ENCODE peak calls at places on chromosomes 5 and 9, in nine cellular contexts. One of them, this sample, is unnamed. For H3K36me3, the result is how much of the 10 kb centered on the place peaks cover.

GRCh38 chr9:122835313-122835731 is 6.9 kb upstream of the PDCL start:
- DNase-seq in IMR-90: no peak
- DNase-seq in HCT116: no peak
- DNase-seq in endothelial cell of umbilical vein: peak
- DNase-seq in prostate gland: no peak
- DNase-seq in hepatocyte: no peak
- DNase-seq in Peyer's patch: no peak
- DNase-seq in CD8-positive, alpha-beta memory T cell: no peak
- DNase-seq in SJSA1: no peak
- DNase-seq in this sample: peak

GRCh38 chr5:32051796-32052195 is 122.3 kb downstream of the GOLPH3 start:
- DNase-seq in prostate gland: no peak
- DNase-seq in hepatocyte: no peak
- DNase-seq in SJSA1: no peak
- DNase-seq in CD8-positive, alpha-beta memory T cell: no peak
- DNase-seq in Peyer's patch: no peak
- DNase-seq in IMR-90: no peak
- DNase-seq in HCT116: no peak
- DNase-seq in endothelial cell of umbilical vein: no peak
- DNase-seq in this sample: no peak

GRCh38 chr9:16924311-16924915 is 53.9 kb upstream of the BNC2 start:
- DNase-seq in hepatocyte: no peak
- DNase-seq in CD8-positive, alpha-beta memory T cell: no peak
- DNase-seq in endothelial cell of umbilical vein: no peak
- DNase-seq in prostate gland: no peak
- DNase-seq in SJSA1: no peak
- DNase-seq in Peyer's patch: no peak
- DNase-seq in HCT116: no peak
- DNase-seq in IMR-90: no peak
- DNase-seq in this sample: no peak

GRCh38 chr5:68661237-68661636 is 432.6 kb upstream of the SLC30A5 start:
- DNase-seq in IMR-90: peak
- DNase-seq in CD8-positive, alpha-beta memory T cell: no peak
- DNase-seq in hepatocyte: peak
- DNase-seq in prostate gland: no peak
- DNase-seq in SJSA1: no peak
- DNase-seq in endothelial cell of umbilical vein: no peak
- DNase-seq in HCT116: no peak
- DNase-seq in Peyer's patch: no peak
- DNase-seq in this sample: no peak

GRCh38 chr5:112848116-112848811 is 12.8 kb upstream of the SRP19 start:
- DNase-seq in Peyer's patch: no peak
- DNase-seq in endothelial cell of umbilical vein: peak
- DNase-seq in HCT116: peak
- DNase-seq in IMR-90: peak
- DNase-seq in hepatocyte: peak
- DNase-seq in CD8-positive, alpha-beta memory T cell: no peak
- DNase-seq in SJSA1: peak
- DNase-seq in prostate gland: no peak
- DNase-seq in this sample: peak

GRCh38 chr5:121199238-121199999 is 652.3 kb upstream of the FTMT start:
- DNase-seq in HCT116: no peak
- DNase-seq in CD8-positive, alpha-beta memory T cell: no peak
- DNase-seq in endothelial cell of umbilical vein: no peak
- DNase-seq in Peyer's patch: no peak
- DNase-seq in hepatocyte: peak
- DNase-seq in prostate gland: no peak
- DNase-seq in IMR-90: peak
- DNase-seq in SJSA1: no peak
- DNase-seq in this sample: peak

GRCh38 chr5:136763548-136763947 is 398.2 kb upstream of the TRPC7 start:
- DNase-seq in Peyer's patch: no peak
- DNase-seq in prostate gland: no peak
- DNase-seq in endothelial cell of umbilical vein: no peak
- DNase-seq in IMR-90: no peak
- DNase-seq in hepatocyte: no peak
- DNase-seq in SJSA1: no peak
- DNase-seq in HCT116: no peak
- DNase-seq in CD8-positive, alpha-beta memory T cell: no peak
- DNase-seq in this sample: no peak

GRCh38 chr9:106878943-106879916 is 16.3 kb downstream of the ZNF462 start:
- DNase-seq in HCT116: no peak
- DNase-seq in hepatocyte: peak
- DNase-seq in Peyer's patch: no peak
- DNase-seq in endothelial cell of umbilical vein: peak
- DNase-seq in prostate gland: peak
- DNase-seq in SJSA1: peak
- DNase-seq in CD8-positive, alpha-beta memory T cell: no peak
- DNase-seq in IMR-90: peak
- DNase-seq in this sample: no peak

GRCh38 chr5:147081256-147081872 is 153.5 kb upstream of the STK32A start:
- DNase-seq in CD8-positive, alpha-beta memory T cell: no peak
- DNase-seq in hepatocyte: no peak
- DNase-seq in HCT116: no peak
- DNase-seq in prostate gland: no peak
- DNase-seq in Peyer's patch: no peak
- DNase-seq in endothelial cell of umbilical vein: no peak
- DNase-seq in SJSA1: no peak
- DNase-seq in IMR-90: no peak
- DNase-seq in this sample: no peak

GRCh38 chr5:7018144-7018543 is 304.9 kb downstream of the TENT4A start:
- DNase-seq in IMR-90: no peak
- DNase-seq in HCT116: no peak
- DNase-seq in CD8-positive, alpha-beta memory T cell: no peak
- DNase-seq in endothelial cell of umbilical vein: no peak
- DNase-seq in hepatocyte: no peak
- DNase-seq in SJSA1: no peak
- DNase-seq in prostate gland: no peak
- DNase-seq in Peyer's patch: no peak
- DNase-seq in this sample: no peak

GRCh38 chr9:127467621-127468020 is 16.3 kb downstream of the LRSAM1 start:
- DNase-seq in HCT116: no peak
- DNase-seq in CD8-positive, alpha-beta memory T cell: no peak
- DNase-seq in SJSA1: no peak
- DNase-seq in IMR-90: no peak
- DNase-seq in hepatocyte: no peak
- DNase-seq in Peyer's patch: no peak
- DNase-seq in endothelial cell of umbilical vein: no peak
- DNase-seq in prostate gland: no peak
- DNase-seq in this sample: no peak

GRCh38 chr9:91814681-91815212 is 135.3 kb downstream of the ROR2 start:
- DNase-seq in Peyer's patch: no peak
- DNase-seq in SJSA1: no peak
- DNase-seq in CD8-positive, alpha-beta memory T cell: no peak
- DNase-seq in hepatocyte: no peak
- DNase-seq in HCT116: no peak
- DNase-seq in IMR-90: no peak
- DNase-seq in endothelial cell of umbilical vein: no peak
- DNase-seq in prostate gland: no peak
- DNase-seq in this sample: no peak

GRCh38 chr9:127583605-127584053 is 28.4 kb upstream of the STXBP1 start:
- DNase-seq in CD8-positive, alpha-beta memory T cell: no peak
- DNase-seq in HCT116: no peak
- DNase-seq in endothelial cell of umbilical vein: peak
- DNase-seq in IMR-90: peak
- DNase-seq in hepatocyte: no peak
- DNase-seq in prostate gland: no peak
- DNase-seq in SJSA1: peak
- DNase-seq in Peyer's patch: no peak
- DNase-seq in this sample: peak

GRCh38 chr5:160462167-160462566 is 40.5 kb downstream of the PTTG1 start:
- DNase-seq in IMR-90: no peak
- DNase-seq in CD8-positive, alpha-beta memory T cell: no peak
- DNase-seq in endothelial cell of umbilical vein: no peak
- DNase-seq in HCT116: no peak
- DNase-seq in SJSA1: no peak
- DNase-seq in Peyer's patch: no peak
- DNase-seq in prostate gland: no peak
- DNase-seq in hepatocyte: no peak
- DNase-seq in this sample: no peak

GRCh38 chr5:78647838-78648358 is 674 bp downstream of the LHFPL2 start:
- DNase-seq in IMR-90: peak
- DNase-seq in SJSA1: peak
- DNase-seq in CD8-positive, alpha-beta memory T cell: no peak
- DNase-seq in Peyer's patch: peak
- DNase-seq in HCT116: no peak
- DNase-seq in prostate gland: peak
- DNase-seq in endothelial cell of umbilical vein: peak
- DNase-seq in hepatocyte: peak
- DNase-seq in this sample: peak

GRCh38 chr5:39363217-39363616 is 1.1 kb downstream of the C9 start:
- DNase-seq in HCT116: no peak
- DNase-seq in hepatocyte: no peak
- DNase-seq in endothelial cell of umbilical vein: no peak
- DNase-seq in Peyer's patch: no peak
- DNase-seq in SJSA1: no peak
- DNase-seq in prostate gland: no peak
- DNase-seq in IMR-90: no peak
- DNase-seq in CD8-positive, alpha-beta memory T cell: no peak
- DNase-seq in this sample: no peak

GRCh38 chr5:39362646-39363045 is 1.6 kb downstream of the C9 start:
- DNase-seq in prostate gland: no peak
- DNase-seq in SJSA1: no peak
- DNase-seq in Peyer's patch: no peak
- DNase-seq in HCT116: no peak
- DNase-seq in hepatocyte: no peak
- DNase-seq in IMR-90: no peak
- DNase-seq in endothelial cell of umbilical vein: no peak
- DNase-seq in CD8-positive, alpha-beta memory T cell: no peak
- DNase-seq in this sample: peak

GRCh38 chr5:39361306-39361705 is 3.0 kb downstream of the C9 start:
- DNase-seq in hepatocyte: no peak
- DNase-seq in prostate gland: no peak
- DNase-seq in IMR-90: no peak
- DNase-seq in HCT116: no peak
- DNase-seq in endothelial cell of umbilical vein: no peak
- DNase-seq in Peyer's patch: no peak
- DNase-seq in SJSA1: no peak
- DNase-seq in CD8-positive, alpha-beta memory T cell: no peak
- DNase-seq in this sample: no peak

GRCh38 chr5:39367711-39368110 is 3.4 kb upstream of the C9 start:
- DNase-seq in Peyer's patch: no peak
- DNase-seq in endothelial cell of umbilical vein: no peak
- DNase-seq in prostate gland: no peak
- DNase-seq in CD8-positive, alpha-beta memory T cell: no peak
- DNase-seq in SJSA1: no peak
- DNase-seq in IMR-90: no peak
- DNase-seq in HCT116: no peak
- DNase-seq in hepatocyte: no peak
- DNase-seq in this sample: no peak

DNA sequence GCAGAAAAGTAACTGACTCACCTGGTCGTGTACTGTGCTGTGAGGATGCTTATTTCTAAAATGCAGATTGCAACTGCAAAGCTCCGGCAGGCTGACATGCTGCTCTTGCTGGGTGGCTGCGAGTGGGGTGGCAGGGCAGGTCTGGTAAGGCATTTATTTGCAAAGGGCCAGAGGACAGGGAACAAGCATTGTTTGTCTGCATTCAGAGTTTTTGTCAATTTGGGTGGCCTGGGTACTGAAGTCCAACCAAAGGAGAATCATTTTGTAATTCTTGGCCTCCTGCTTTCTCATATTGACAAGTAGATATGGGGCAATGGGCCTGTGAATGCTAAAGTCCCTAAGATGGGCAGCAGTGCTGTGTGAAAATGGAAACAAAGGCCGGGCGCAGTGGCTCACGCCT is at the start of gene C9:
- DNase-seq in hepatocyte: no peak
- DNase-seq in IMR-90: no peak
- DNase-seq in HCT116: no peak
- DNase-seq in endothelial cell of umbilical vein: no peak
- DNase-seq in Peyer's patch: no peak
- DNase-seq in CD8-positive, alpha-beta memory T cell: no peak
- DNase-seq in SJSA1: no peak
- DNase-seq in prostate gland: no peak
- DNase-seq in this sample: no peak
- H3K4me3 ChIP-seq in hepatocyte: no peak
- H3K4me3 ChIP-seq in IMR-90: no peak
- H3K4me3 ChIP-seq in HCT116: no peak
- H3K4me3 ChIP-seq in endothelial cell of umbilical vein: no peak
- H3K4me3 ChIP-seq in Peyer's patch: peak
- H3K4me3 ChIP-seq in CD8-positive, alpha-beta memory T cell: no peak
- H3K4me3 ChIP-seq in SJSA1: no peak
- H3K4me3 ChIP-seq in prostate gland: no peak
- H3K4me3 ChIP-seq in this sample: no peak

GRCh38 chr5:57007349-57007748 is 55.4 kb upstream of the MIER3 start:
- DNase-seq in IMR-90: no peak
- DNase-seq in hepatocyte: no peak
- DNase-seq in HCT116: no peak
- DNase-seq in CD8-positive, alpha-beta memory T cell: no peak
- DNase-seq in Peyer's patch: no peak
- DNase-seq in prostate gland: no peak
- DNase-seq in endothelial cell of umbilical vein: no peak
- DNase-seq in SJSA1: no peak
- DNase-seq in this sample: no peak
- H3K27ac ChIP-seq in IMR-90: no peak
- H3K27ac ChIP-seq in hepatocyte: no peak
- H3K27ac ChIP-seq in HCT116: no peak
- H3K27ac ChIP-seq in CD8-positive, alpha-beta memory T cell: no peak
- H3K27ac ChIP-seq in Peyer's patch: no peak
- H3K27ac ChIP-seq in prostate gland: no peak
- H3K27ac ChIP-seq in endothelial cell of umbilical vein: no peak
- H3K27ac ChIP-seq in SJSA1: no peak
- H3K27ac ChIP-seq in this sample: no peak

DNA sequence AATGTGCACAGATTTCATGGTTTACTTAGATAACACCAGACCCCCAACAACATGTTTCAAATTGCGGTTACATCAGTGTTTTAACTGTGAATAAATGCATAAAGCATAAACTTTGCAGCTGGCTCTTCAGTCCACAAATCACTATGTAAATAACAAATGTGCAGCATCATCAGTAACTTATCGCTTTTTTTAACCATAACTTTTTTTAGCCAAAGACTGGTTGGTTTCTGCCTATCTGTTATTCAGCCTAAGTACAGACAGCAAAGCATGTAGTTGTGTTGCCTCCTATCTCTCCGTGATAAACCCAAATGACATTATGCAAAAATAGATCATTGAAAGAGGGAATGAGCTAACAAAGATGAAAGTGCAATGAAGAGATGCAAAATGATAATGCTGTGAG is 108.7 kb downstream of the PDE8B start:
- DNase-seq in prostate gland: no peak
- DNase-seq in Peyer's patch: no peak
- DNase-seq in HCT116: no peak
- DNase-seq in SJSA1: no peak
- DNase-seq in endothelial cell of umbilical vein: no peak
- DNase-seq in CD8-positive, alpha-beta memory T cell: no peak
- DNase-seq in hepatocyte: no peak
- DNase-seq in IMR-90: no peak
- DNase-seq in this sample: no peak
- H3K36me3 ChIP-seq in prostate gland: under half
- H3K36me3 ChIP-seq in Peyer's patch: under half
- H3K36me3 ChIP-seq in HCT116: under half
- H3K36me3 ChIP-seq in SJSA1: under half
- H3K36me3 ChIP-seq in endothelial cell of umbilical vein: under half
- H3K36me3 ChIP-seq in CD8-positive, alpha-beta memory T cell: under half
- H3K36me3 ChIP-seq in hepatocyte: under half
- H3K36me3 ChIP-seq in IMR-90: under half
- H3K36me3 ChIP-seq in this sample: under half

GRCh38 chr5:33794550-33795300 is 97.1 kb downstream of the ADAMTS12 start:
- DNase-seq in HCT116: no peak
- DNase-seq in Peyer's patch: no peak
- DNase-seq in hepatocyte: no peak
- DNase-seq in SJSA1: no peak
- DNase-seq in endothelial cell of umbilical vein: peak
- DNase-seq in prostate gland: no peak
- DNase-seq in CD8-positive, alpha-beta memory T cell: no peak
- DNase-seq in IMR-90: peak
- DNase-seq in this sample: no peak
- H3K4me3 ChIP-seq in HCT116: no peak
- H3K4me3 ChIP-seq in Peyer's patch: no peak
- H3K4me3 ChIP-seq in hepatocyte: no peak
- H3K4me3 ChIP-seq in SJSA1: no peak
- H3K4me3 ChIP-seq in endothelial cell of umbilical vein: no peak
- H3K4me3 ChIP-seq in prostate gland: no peak
- H3K4me3 ChIP-seq in CD8-positive, alpha-beta memory T cell: no peak
- H3K4me3 ChIP-seq in IMR-90: no peak
- H3K4me3 ChIP-seq in this sample: no peak

This sample was measured in SJCRH30.